ENCODE peak calls at places on chromosomes 3 and 15, in ten cellular contexts. E is SK-N-SH, B is GM23248, T is K562, P is pancreas, X is Peyer's patch, V is gastrocnemius medialis, S is H1, R is right atrium auricular region, K is lung. W is an unnamed sample. For H3K4me1, the result is how much of the 10 kb centered on the place peaks cover.

GRCh38 chr3:28972921-28973320 is 307.9 kb upstream of the RBMS3 start:
- DNase-seq in V (no peak), X (no peak), B (peak), T (no peak), R (no peak), S (no peak), K (no peak), P (no peak), E (no peak), W (no peak)

GRCh38 chr3:133937756-133938601 is 42.3 kb upstream of the RAB6B start:
- DNase-seq in S (no peak), B (peak), R (peak), E (no peak), V (no peak), K (no peak), T (no peak), X (peak), P (no peak), W (no peak)

GRCh38 chr3:65194044-65194714 is 506.4 kb upstream of the ADAMTS9 start:
- DNase-seq in R (no peak), X (no peak), K (no peak), E (no peak), V (no peak), P (no peak), S (no peak), T (no peak), B (no peak), W (no peak)

GRCh38 chr3:60933828-60934227 is 317.4 kb downstream of the FHIT start:
- DNase-seq in B (no peak), V (no peak), E (no peak), X (no peak), K (no peak), T (no peak), P (no peak), R (no peak), S (no peak), W (no peak)

GRCh38 chr3:26921054-26921453 is 298.5 kb downstream of the LRRC3B start:
- DNase-seq in P (no peak), V (no peak), X (no peak), T (no peak), S (no peak), R (no peak), B (no peak), K (no peak), E (no peak), W (no peak)

GRCh38 chr3:182979103-182979697 is 1.1 kb downstream of the DCUN1D1 start:
- DNase-seq in T (no peak), V (no peak), K (no peak), X (no peak), E (no peak), B (peak), P (no peak), R (no peak), S (no peak), W (no peak)

GRCh38 chr3:125622381-125622788 is 27.1 kb upstream of the OSBPL11 start:
- DNase-seq in K (peak), X (no peak), B (no peak), T (no peak), S (no peak), R (peak), V (peak), E (no peak), P (no peak), W (no peak)

GRCh38 chr15:66614456-66615174 is 48.8 kb upstream of the LCTL start:
- DNase-seq in V (no peak), R (no peak), T (no peak), X (no peak), E (no peak), K (no peak), P (no peak), S (no peak), B (no peak), W (no peak)

GRCh38 chr15:22979699-22980188 is 424 bp downstream of the CYFIP1 start:
- DNase-seq in T (no peak), B (peak), V (no peak), K (no peak), E (peak), R (no peak), X (peak), S (no peak), P (peak), W (no peak)

GRCh38 chr15:57897870-57898269 is 167.6 kb downstream of the ALDH1A2 start:
- DNase-seq in V (no peak), R (no peak), P (no peak), K (no peak), T (no peak), X (no peak), S (no peak), B (no peak), E (no peak), W (no peak)

GRCh38 chr15:50058231-50058630 is 60.8 kb downstream of the ATP8B4 start:
- DNase-seq in B (peak), R (no peak), V (no peak), K (no peak), S (no peak), E (no peak), T (no peak), P (no peak), X (no peak), W (no peak)
- H3K27ac ChIP-seq in B (no peak), R (no peak), V (no peak), K (no peak), S (no peak), E (no peak), T (no peak), P (no peak), X (peak), W (no peak)

DNA sequence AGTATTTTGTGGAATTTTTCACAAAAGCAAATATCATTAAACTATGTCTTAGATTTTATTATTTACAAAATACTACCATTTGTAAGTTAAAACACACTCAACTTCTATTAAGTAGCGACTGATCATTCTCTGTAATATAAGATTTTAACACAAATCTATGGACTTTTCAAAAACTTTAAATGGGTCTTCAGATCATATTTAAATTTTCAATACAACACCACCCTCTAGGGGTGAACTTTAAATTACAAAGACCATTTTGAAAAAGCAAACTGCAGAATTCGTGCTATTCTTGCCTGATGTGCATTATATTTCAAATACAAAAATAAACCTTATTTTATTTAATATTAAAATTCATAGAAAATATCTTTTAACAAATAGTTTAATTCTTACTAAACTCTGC is 8.2 kb upstream of the VGLL4 start:
- DNase-seq in X (no peak), E (peak), P (no peak), K (no peak), B (peak), S (no peak), V (no peak), T (peak), R (no peak), W (no peak)
- H3K4me1 ChIP-seq in X (under half), E (under half), P (under half), K (under half), B (under half), S (under half), V (under half), T (under half), R (under half), W (under half)

DNA sequence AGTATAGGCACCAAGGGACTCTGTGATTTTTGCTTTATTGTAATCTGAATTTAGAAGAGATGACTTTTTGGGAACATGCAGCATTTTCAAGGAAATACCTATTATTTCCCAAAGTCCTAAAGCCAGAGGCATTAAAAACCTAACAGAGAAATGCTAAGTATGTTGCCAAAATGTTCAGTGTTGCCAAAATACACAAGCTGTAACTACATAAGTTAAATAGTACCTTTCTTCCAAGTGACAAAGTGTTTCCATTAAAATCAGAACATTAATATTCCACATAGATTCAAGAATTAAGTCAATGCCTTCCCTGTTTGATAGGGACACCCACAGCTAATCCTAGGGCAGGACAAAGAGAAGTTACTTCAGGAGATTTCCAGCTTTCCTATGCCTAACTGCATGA is 42.0 kb downstream of the MKRN2 start:
- DNase-seq in P (no peak), E (no peak), S (no peak), B (no peak), R (no peak), K (no peak), X (no peak), V (no peak), T (no peak), W (no peak)
- H3K4me3 ChIP-seq in P (no peak), E (no peak), S (no peak), B (no peak), R (no peak), K (no peak), X (no peak), V (no peak), T (no peak), W (no peak)

GRCh38 chr3:172065967-172066762 is 26.8 kb downstream of the FNDC3B start:
- DNase-seq in V (no peak), R (no peak), P (no peak), E (no peak), S (no peak), X (no peak), T (no peak), K (no peak), B (peak), W (no peak)

GRCh38 chr3:172066880-172067778 is 27.8 kb downstream of the FNDC3B start:
- DNase-seq in E (no peak), T (no peak), S (no peak), P (no peak), K (no peak), B (no peak), X (no peak), V (no peak), R (no peak), W (no peak)

GRCh38 chr3:172067837-172068440 is 28.6 kb downstream of the FNDC3B start:
- DNase-seq in T (no peak), V (no peak), B (no peak), R (no peak), K (no peak), E (no peak), P (no peak), S (no peak), X (no peak), W (no peak)

GRCh38 chr3:172063456-172064432 is 24.4 kb downstream of the FNDC3B start:
- DNase-seq in S (no peak), B (no peak), X (no peak), V (no peak), K (no peak), E (no peak), R (no peak), T (no peak), P (no peak), W (no peak)

DNA sequence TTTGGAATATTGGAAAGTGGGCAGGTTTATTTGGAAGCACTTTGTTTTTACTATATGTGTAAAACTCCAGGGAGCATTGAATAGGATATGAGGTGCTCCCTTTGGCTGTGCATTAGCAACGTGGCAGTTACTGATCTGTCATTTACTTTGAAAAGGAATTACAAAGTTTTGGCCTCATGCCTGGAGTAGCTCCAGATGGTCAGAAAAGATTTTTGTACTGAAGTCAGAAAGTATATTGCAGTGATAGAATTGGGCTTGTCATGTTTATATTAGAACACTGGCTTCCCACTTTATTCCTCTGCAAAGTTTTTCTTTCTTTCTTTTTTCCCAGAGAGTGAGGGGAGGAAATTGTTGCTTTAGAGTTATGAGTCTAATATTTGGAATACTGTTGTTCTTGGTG is 26.2 kb downstream of the FNDC3B start:
- DNase-seq in P (no peak), E (no peak), R (no peak), T (peak), B (peak), V (no peak), X (no peak), K (no peak), S (no peak), W (no peak)
- H3K27ac ChIP-seq in P (peak), E (peak), R (peak), T (peak), B (peak), V (no peak), X (no peak), K (peak), S (no peak), W (no peak)

GRCh38 chr15:63190993-63191392 is 1.6 kb downstream of the RAB8B start:
- DNase-seq in B (no peak), E (no peak), P (no peak), T (no peak), X (no peak), R (no peak), K (no peak), S (no peak), V (no peak), W (no peak)

GRCh38 chr15:63191895-63192603 is 2.6 kb downstream of the RAB8B start:
- DNase-seq in R (peak), T (peak), K (no peak), P (no peak), V (no peak), S (no peak), E (no peak), X (peak), B (no peak), W (no peak)

GRCh38 chr15:63188247-63188936 is 1.0 kb upstream of the RAB8B start:
- DNase-seq in K (peak), V (no peak), X (no peak), B (peak), T (no peak), R (no peak), S (no peak), P (no peak), E (no peak), W (no peak)

GRCh38 chr15:63188937-63189871 is at the start of gene RAB8B:
- DNase-seq in P (peak), B (peak), T (peak), K (peak), X (peak), S (peak), V (peak), R (peak), E (peak), W (peak)

DNA sequence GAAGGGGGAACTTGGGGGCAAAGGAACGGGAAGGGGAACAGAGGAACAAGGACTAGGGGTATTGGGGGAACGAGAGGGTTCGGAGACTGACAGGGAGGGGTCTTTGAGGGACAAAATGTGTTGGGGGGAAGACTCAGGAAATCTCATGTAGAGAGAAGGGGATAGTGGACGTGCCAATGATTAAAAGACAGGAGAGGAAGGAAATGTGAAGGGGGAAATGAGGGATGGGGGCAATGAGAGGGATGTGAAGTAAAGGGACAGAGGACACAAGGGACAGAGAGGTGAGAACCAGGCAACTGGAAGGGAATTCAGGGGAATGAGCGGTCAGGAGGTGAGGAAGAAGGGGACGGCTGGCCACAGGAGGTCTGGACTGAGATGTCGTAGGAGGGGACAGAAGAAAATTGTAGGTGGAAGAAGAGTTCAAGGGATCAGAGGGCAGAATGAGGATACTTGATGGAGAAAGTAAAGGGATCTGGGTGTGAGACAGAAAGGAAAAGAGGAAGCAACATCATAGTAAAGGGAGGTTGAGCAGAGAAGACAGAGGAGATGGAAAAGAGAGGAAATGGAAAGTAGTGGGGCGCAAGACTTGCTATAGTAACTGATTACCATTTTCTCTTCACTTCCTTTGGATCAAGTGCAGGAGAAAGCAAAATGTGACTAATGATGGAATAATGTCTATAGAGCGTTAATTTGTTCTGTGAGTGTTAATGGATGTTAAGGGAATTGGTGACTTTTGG is 717 bp downstream of the RAB8B start:
- DNase-seq in S (no peak), P (no peak), K (no peak), E (no peak), T (no peak), X (no peak), V (no peak), B (peak), R (peak), W (no peak)
- H3K4me1 ChIP-seq in S (under half), P (under half), K (under half), E (under half), T (under half), X (under half), V (under half), B (half or more), R (under half), W (under half)

DNA sequence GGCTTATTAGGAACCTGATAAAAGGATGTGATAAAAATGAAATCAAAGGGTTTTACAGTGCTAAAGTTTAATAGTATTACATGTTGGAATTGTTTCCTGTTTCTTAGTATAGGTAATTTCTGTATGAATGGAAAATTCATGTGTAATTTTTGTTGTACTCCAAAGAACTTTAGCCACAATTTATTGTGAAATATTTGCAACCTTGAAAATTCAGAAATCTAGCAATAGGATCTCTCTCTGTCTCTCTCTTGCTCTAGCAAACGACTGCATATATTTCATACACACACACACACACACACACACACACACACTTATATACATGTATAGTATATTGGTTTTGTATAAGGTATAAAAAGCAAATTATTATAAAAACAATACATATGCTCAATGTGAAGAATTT is 59.6 kb downstream of the PIAS1 start:
- DNase-seq in B (peak), V (no peak), E (no peak), K (no peak), T (no peak), R (no peak), P (no peak), S (no peak), X (no peak), W (no peak)
- H3K4me3 ChIP-seq in B (peak), V (peak), E (peak), K (no peak), T (peak), R (no peak), P (no peak), S (no peak), X (no peak), W (peak)

GRCh38 chr15:100113351-100114075 is 228.3 kb downstream of the ADAMTS17 start:
- DNase-seq in B (no peak), K (no peak), T (no peak), S (no peak), P (no peak), X (no peak), R (peak), V (no peak), E (no peak), W (no peak)
- H3K27ac ChIP-seq in B (no peak), K (peak), T (no peak), S (no peak), P (peak), X (no peak), R (peak), V (peak), E (no peak), W (peak)

GRCh38 chr3:157129782-157130137 is 30.2 kb downstream of the CCNL1 start:
- DNase-seq in E (no peak), R (no peak), K (no peak), B (no peak), V (no peak), T (no peak), P (no peak), X (no peak), S (no peak), W (no peak)
- H3K4me1 ChIP-seq in E (under half), R (under half), K (under half), B (half or more), V (under half), T (under half), P (half or more), X (half or more), S (under half), W (half or more)

GRCh38 chr3:56800373-56801150 is 1.2 kb downstream of the ARHGEF3 start:
- DNase-seq in X (peak), S (no peak), K (peak), B (no peak), E (no peak), R (no peak), V (no peak), P (peak), T (no peak), W (no peak)
- H3K4me3 ChIP-seq in X (peak), S (peak), K (peak), B (peak), E (peak), R (peak), V (peak), P (peak), T (no peak), W (peak)

GRCh38 chr3:67649681-67650080 is 4.7 kb downstream of the SUCLG2 start:
- DNase-seq in P (no peak), R (no peak), B (no peak), T (no peak), S (no peak), K (no peak), E (no peak), V (no peak), X (no peak), W (no peak)

GRCh38 chr3:67650084-67650483 is 4.3 kb downstream of the SUCLG2 start:
- DNase-seq in T (peak), S (no peak), B (no peak), P (no peak), X (peak), R (no peak), E (no peak), V (no peak), K (no peak), W (no peak)

GRCh38 chr3:67648229-67648628 is 6.2 kb downstream of the SUCLG2 start:
- DNase-seq in E (no peak), S (no peak), X (no peak), B (peak), R (no peak), K (no peak), T (no peak), V (no peak), P (no peak), W (no peak)

GRCh38 chr3:67647390-67647878 is 7.0 kb downstream of the SUCLG2 start:
- DNase-seq in X (peak), R (no peak), E (no peak), S (no peak), V (peak), P (peak), K (peak), T (no peak), B (peak), W (no peak)

GRCh38 chr3:67648701-67649100 is 5.7 kb downstream of the SUCLG2 start:
- DNase-seq in X (no peak), T (no peak), K (no peak), P (no peak), R (no peak), B (peak), S (no peak), V (no peak), E (no peak), W (no peak)
- H3K27ac ChIP-seq in X (no peak), T (no peak), K (peak), P (no peak), R (peak), B (peak), S (no peak), V (peak), E (no peak), W (no peak)